ENCODE peak calls at places on chromosomes 4 and X, in six cellular contexts. V is cardiac muscle cell, U is lower lobe of right lung, S is uterus, B is thyroid gland, H is stomach. A is an unnamed sample. For H3K4me1 and H3K9me3, the result is how much of the 10 kb centered on the place peaks cover.

GRCh38 chrX:66164470-66164869 is 423 bp downstream of the HEPH start:
- DNase-seq in V (no peak), U (no peak), S (no peak), B (no peak), H (no peak), A (no peak)

GRCh38 chr4:2893772-2894171 is 50.1 kb downstream of the ADD1 start:
- DNase-seq in V (peak), U (no peak), S (no peak), B (no peak), H (no peak), A (no peak)

GRCh38 chr4:150999091-150999490 is 16.0 kb downstream of the LRBA start:
- DNase-seq in V (no peak), U (no peak), S (no peak), B (no peak), H (no peak), A (no peak)

GRCh38 chr4:121688261-121688660 is 8.5 kb downstream of the ANXA5 start:
- DNase-seq in V (no peak), U (no peak), S (no peak), B (no peak), H (no peak), A (no peak)

GRCh38 chrX:136268051-136269048 is 17.1 kb upstream of the MAP7D3 start:
- DNase-seq in V (peak), U (no peak), S (peak), B (peak), H (no peak), A (peak)

GRCh38 chrX:129600981-129601424 is 53.8 kb downstream of the APLN start:
- DNase-seq in V (peak), U (no peak), S (no peak), B (no peak), H (no peak), A (peak)

GRCh38 chr4:163611172-163611571 is 116.7 kb downstream of the TMA16 start:
- DNase-seq in V (no peak), U (no peak), S (no peak), B (no peak), H (no peak), A (no peak)

GRCh38 chrX:54208531-54208930 is 25.5 kb upstream of the FAM120C start:
- DNase-seq in V (peak), U (no peak), S (no peak), B (no peak), H (no peak), A (no peak)

GRCh38 chrX:72358313-72358712 is 52.6 kb upstream of the CITED1 start:
- DNase-seq in V (peak), U (no peak), S (no peak), B (no peak), H (no peak), A (no peak)

GRCh38 chr4:73341454-73341853 is 62.6 kb upstream of the ALB start:
- DNase-seq in V (peak), U (no peak), S (no peak), B (no peak), H (peak), A (peak)

GRCh38 chrX:111123125-111123524 is 27.1 kb downstream of the PAK3 start:
- DNase-seq in V (no peak), U (no peak), S (no peak), B (no peak), H (no peak), A (no peak)

GRCh38 chr4:16226816-16227461 is 668 bp upstream of the TAPT1 start:
- DNase-seq in V (peak), U (peak), S (peak), B (peak), H (peak), A (peak)
- H3K4me1 ChIP-seq in V (under half), U (under half), S (under half), B (under half), H (half or more), A (under half)

GRCh38 chr4:169573889-169574288 is 38.5 kb downstream of the NEK1 start:
- DNase-seq in V (no peak), U (no peak), S (no peak), B (no peak), H (no peak), A (no peak)
- H3K9me3 ChIP-seq in V (under half), U (under half), S (under half), B (under half), H (under half), A (under half)

GRCh38 chrX:154349359-154349935 is 25.0 kb downstream of the FLNA start:
- DNase-seq in V (peak), U (peak), S (peak), B (no peak), H (no peak), A (no peak)
- H3K4me1 ChIP-seq in V (under half), U (under half), S (under half), B (under half), H (under half), A (under half)

GRCh38 chr4:92254767-92255442 is 48.9 kb upstream of the GRID2 start:
- DNase-seq in V (no peak), U (no peak), S (no peak), B (no peak), H (no peak), A (no peak)
- H3K9me3 ChIP-seq in V (under half), U (under half), S (under half), B (under half), H (under half), A (under half)

GRCh38 chr4:24570574-24571236 is 13.6 kb downstream of the DHX15 start:
- DNase-seq in V (no peak), U (no peak), S (no peak), B (no peak), H (no peak), A (no peak)

GRCh38 chr4:24568425-24568824 is 15.9 kb downstream of the DHX15 start:
- DNase-seq in V (peak), U (no peak), S (no peak), B (no peak), H (no peak), A (no peak)

GRCh38 chr4:24570172-24570571 is 14.2 kb downstream of the DHX15 start:
- DNase-seq in V (no peak), U (no peak), S (no peak), B (no peak), H (no peak), A (no peak)

GRCh38 chr4:24573582-24573981 is 10.8 kb downstream of the DHX15 start:
- DNase-seq in V (no peak), U (no peak), S (no peak), B (no peak), H (no peak), A (no peak)

DNA sequence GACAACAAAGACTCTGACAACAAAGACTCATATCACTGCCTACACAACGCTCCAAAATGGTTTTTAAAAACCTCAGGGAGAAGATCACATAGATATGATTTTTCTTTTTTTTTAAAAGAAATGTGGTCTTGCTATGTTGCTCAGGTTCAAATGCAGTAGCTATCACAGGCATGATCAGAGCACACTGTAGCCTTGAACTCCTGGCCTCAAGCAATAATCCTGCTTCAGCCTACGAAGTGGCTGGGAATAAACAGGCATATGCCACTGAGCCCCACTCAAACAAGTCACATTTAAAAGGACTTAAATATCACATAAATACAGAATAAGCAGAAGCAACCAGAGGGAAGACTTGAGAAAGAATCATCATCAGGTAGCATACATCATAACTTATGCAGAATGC is 14.7 kb downstream of the DHX15 start:
- DNase-seq in V (no peak), U (no peak), S (no peak), B (no peak), H (no peak), A (no peak)
- H3K4me1 ChIP-seq in V (under half), U (under half), S (under half), B (under half), H (half or more), A (under half)

GRCh38 chr4:116018831-116019230 is 905.4 kb upstream of the NDST4 start:
- DNase-seq in V (no peak), U (no peak), S (no peak), B (no peak), H (no peak), A (no peak)
- H3K9me3 ChIP-seq in V (under half), U (half or more), S (under half), B (under half), H (under half), A (under half)

GRCh38 chrX:43813319-43813718 is 68.9 kb downstream of the MAOB start:
- DNase-seq in V (no peak), U (no peak), S (no peak), B (no peak), H (no peak), A (no peak)
- H3K4me1 ChIP-seq in V (under half), U (under half), S (under half), B (under half), H (under half), A (under half)

GRCh38 chrX:39459204-39459603 is 638.6 kb downstream of the BCOR start:
- DNase-seq in V (no peak), U (no peak), S (no peak), B (no peak), H (no peak), A (no peak)

GRCh38 chrX:39456894-39457600 is 640.7 kb downstream of the BCOR start:
- DNase-seq in V (peak), U (no peak), S (no peak), B (no peak), H (no peak), A (no peak)

GRCh38 chrX:39453847-39454645 is 643.7 kb downstream of the BCOR start:
- DNase-seq in V (no peak), U (no peak), S (no peak), B (no peak), H (no peak), A (no peak)

GRCh38 chrX:39460491-39460890 is 637.3 kb downstream of the BCOR start:
- DNase-seq in V (no peak), U (no peak), S (no peak), B (no peak), H (no peak), A (no peak)

GRCh38 chrX:39458779-39459178 is 639.0 kb downstream of the BCOR start:
- DNase-seq in V (no peak), U (no peak), S (no peak), B (no peak), H (no peak), A (no peak)
- H3K9me3 ChIP-seq in V (under half), U (under half), S (under half), B (under half), H (under half), A (under half)